ENCODE peak calls at places on chromosomes 1 and 21, in six cellular contexts. X, Z, S, T, E and Q are unnamed samples. For H3K4me1, the result is how much of the 10 kb centered on the place peaks cover.

GRCh38 chr1:59994302-59995198 is 68.0 kb upstream of the CYP2J2 start:
- DNase-seq in X (peak), Z (no peak), S (peak), T (no peak), E (no peak), Q (no peak)

GRCh38 chr21:35940074-35940927 is 120.0 kb downstream of the SETD4 start:
- DNase-seq in X (peak), Z (no peak), S (peak), T (peak), E (peak), Q (peak)

GRCh38 chr1:40313329-40313957 is 3.6 kb downstream of the COL9A2 start:
- DNase-seq in X (peak), Z (no peak), S (peak), T (no peak), E (no peak), Q (no peak)

GRCh38 chr1:22853651-22854185 is 118.9 kb downstream of the LACTBL1 start:
- DNase-seq in X (no peak), Z (no peak), S (no peak), T (no peak), E (no peak), Q (no peak)

GRCh38 chr1:147185442-147185841 is 13.2 kb upstream of the PRKAB2 start:
- DNase-seq in X (no peak), Z (no peak), S (no peak), T (no peak), E (no peak), Q (no peak)

GRCh38 chr1:235648407-235648907 is 1.1 kb downstream of the GNG4 start:
- DNase-seq in X (peak), Z (no peak), S (no peak), T (no peak), E (no peak), Q (peak)

GRCh38 chr21:34333150-34333739 is 30.6 kb upstream of the KCNE2 start:
- DNase-seq in X (no peak), Z (no peak), S (no peak), T (no peak), E (no peak), Q (no peak)

GRCh38 chr1:94646151-94646643 is 104.6 kb upstream of the F3 start:
- DNase-seq in X (peak), Z (peak), S (peak), T (peak), E (no peak), Q (no peak)

GRCh38 chr1:51878307-51878615 is 266 bp downstream of the NRDC start:
- DNase-seq in X (no peak), Z (no peak), S (no peak), T (no peak), E (no peak), Q (no peak)

GRCh38 chr1:228345201-228345930 is 61.3 kb downstream of the TRIM11 start:
- DNase-seq in X (no peak), Z (no peak), S (no peak), T (no peak), E (no peak), Q (no peak)

GRCh38 chr1:156659672-156659993 is 17.6 kb downstream of the NES start:
- DNase-seq in X (no peak), Z (no peak), S (no peak), T (no peak), E (no peak), Q (no peak)

GRCh38 chr1:233114159-233114558 is 163.7 kb downstream of the NTPCR start:
- DNase-seq in X (peak), Z (no peak), S (peak), T (peak), E (peak), Q (no peak)

GRCh38 chr1:203706444-203706843 is 58.5 kb upstream of the LAX1 start:
- DNase-seq in X (peak), Z (no peak), S (no peak), T (no peak), E (peak), Q (no peak)

GRCh38 chr1:25170439-25170838 is 61.9 kb downstream of the SYF2 start:
- DNase-seq in X (no peak), Z (no peak), S (no peak), T (no peak), E (no peak), Q (no peak)

GRCh38 chr1:38991638-38992449 is 768 bp downstream of the AKIRIN1 start:
- DNase-seq in X (peak), Z (no peak), S (peak), T (peak), E (no peak), Q (peak)

GRCh38 chr1:2385606-2386280 is 5.6 kb downstream of the MORN1 start:
- DNase-seq in X (no peak), Z (no peak), S (no peak), T (no peak), E (no peak), Q (no peak)

GRCh38 chr1:111214884-111215283 is 12.6 kb upstream of the CHI3L2 start:
- DNase-seq in X (no peak), Z (no peak), S (no peak), T (no peak), E (no peak), Q (no peak)

GRCh38 chr1:94296018-94296417 is 58.6 kb upstream of the ARHGAP29 start:
- DNase-seq in X (peak), Z (no peak), S (peak), T (peak), E (no peak), Q (no peak)

GRCh38 chr21:44088401-44088780 is 18.8 kb upstream of the PWP2 start:
- DNase-seq in X (no peak), Z (no peak), S (no peak), T (no peak), E (no peak), Q (no peak)

GRCh38 chr1:119724611-119725218 is 13.0 kb downstream of the PHGDH start:
- DNase-seq in X (no peak), Z (no peak), S (no peak), T (no peak), E (no peak), Q (no peak)

GRCh38 chr1:242890211-242890741 is 364.8 kb downstream of the CEP170 start:
- DNase-seq in X (peak), Z (no peak), S (no peak), T (peak), E (no peak), Q (no peak)

GRCh38 chr21:45261093-45261492 is 26.6 kb downstream of the POFUT2 start:
- DNase-seq in X (no peak), Z (no peak), S (no peak), T (no peak), E (no peak), Q (no peak)

GRCh38 chr1:40078512-40079333 is 18.3 kb downstream of the PPT1 start:
- DNase-seq in X (peak), Z (peak), S (peak), T (peak), E (peak), Q (peak)

GRCh38 chr1:62237950-62238374 is 43.3 kb downstream of the L1TD1 start:
- DNase-seq in X (no peak), Z (peak), S (no peak), T (no peak), E (no peak), Q (no peak)

GRCh38 chr21:36494557-36494956 is 14.6 kb upstream of the CLDN14 start:
- DNase-seq in X (no peak), Z (no peak), S (no peak), T (no peak), E (no peak), Q (no peak)

GRCh38 chr1:115507256-115507589 is 134.5 kb upstream of the VANGL1 start:
- DNase-seq in X (peak), Z (no peak), S (peak), T (peak), E (peak), Q (peak)

GRCh38 chr1:54583307-54583686 is 35.3 kb downstream of the ACOT11 start:
- DNase-seq in X (no peak), Z (no peak), S (no peak), T (no peak), E (no peak), Q (no peak)

GRCh38 chr21:31343680-31344480 is at the start of gene TIAM1:
- DNase-seq in X (peak), Z (peak), S (peak), T (peak), E (no peak), Q (peak)

GRCh38 chr1:153789478-153790148 is 14.4 kb downstream of the SLC27A3 start:
- DNase-seq in X (peak), Z (no peak), S (no peak), T (no peak), E (no peak), Q (no peak)

GRCh38 chr1:159979257-159979656 is 25.2 kb upstream of the SLAMF9 start:
- DNase-seq in X (no peak), Z (no peak), S (peak), T (no peak), E (no peak), Q (no peak)

GRCh38 chr1:71086331-71086730 is 5.5 kb upstream of the ZRANB2 start:
- DNase-seq in X (peak), Z (peak), S (peak), T (peak), E (no peak), Q (no peak)

GRCh38 chr1:192066202-192066601 is 92.1 kb upstream of the RGS18 start:
- DNase-seq in X (no peak), Z (no peak), S (no peak), T (no peak), E (peak), Q (no peak)

GRCh38 chr1:26626994-26627393 is 68.8 kb upstream of the ARID1A start:
- DNase-seq in X (peak), Z (no peak), S (peak), T (no peak), E (no peak), Q (no peak)

GRCh38 chr1:209769171-209769904 is 13.5 kb downstream of the TRAF3IP3 start:
- DNase-seq in X (peak), Z (no peak), S (peak), T (peak), E (no peak), Q (peak)

GRCh38 chr1:24275510-24275909 is 43.6 kb upstream of the GRHL3 start:
- DNase-seq in X (peak), Z (no peak), S (peak), T (peak), E (no peak), Q (no peak)

GRCh38 chr1:171995573-171995972 is 154.3 kb downstream of the DNM3 start:
- DNase-seq in X (no peak), Z (no peak), S (no peak), T (no peak), E (no peak), Q (no peak)
- H3K4me1 ChIP-seq in X (under half), Z (under half), S (under half), T (under half), E (under half), Q (under half)

GRCh38 chr1:212288614-212289013 is 3.4 kb downstream of the PPP2R5A start:
- DNase-seq in X (peak), Z (no peak), S (peak), T (peak), E (no peak), Q (no peak)
- H3K4me3 ChIP-seq in X (peak), Z (no peak), S (peak), T (peak), E (no peak), Q (no peak)

GRCh38 chr1:61078611-61079010 is 3.8 kb upstream of the NFIA start:
- DNase-seq in X (peak), Z (no peak), S (no peak), T (no peak), E (no peak), Q (no peak)

GRCh38 chr1:61080408-61081134 is 1.8 kb upstream of the NFIA start:
- DNase-seq in X (no peak), Z (no peak), S (no peak), T (no peak), E (no peak), Q (peak)

GRCh38 chr1:61081135-61081636 is 1.2 kb upstream of the NFIA start:
- DNase-seq in X (no peak), Z (peak), S (no peak), T (peak), E (no peak), Q (no peak)

GRCh38 chr1:61079276-61079897 is 3.0 kb upstream of the NFIA start:
- DNase-seq in X (peak), Z (no peak), S (no peak), T (peak), E (no peak), Q (peak)

GRCh38 chr1:61079898-61080336 is 2.4 kb upstream of the NFIA start:
- DNase-seq in X (peak), Z (peak), S (peak), T (peak), E (peak), Q (peak)
- TF ChIP-seq EZH2 in X (no peak), Z (no peak), S (no peak), T (no peak), E (no peak), Q (no peak)

GRCh38 chr1:8023995-8024313 is 2.2 kb downstream of the ERRFI1 start:
- DNase-seq in X (no peak), Z (no peak), S (no peak), T (no peak), E (no peak), Q (peak)
- H3K4me1 ChIP-seq in X (half or more), Z (under half), S (under half), T (half or more), E (half or more), Q (half or more)

GRCh38 chr1:36159614-36160387 is 3.8 kb downstream of the MAP7D1 start:
- DNase-seq in X (no peak), Z (no peak), S (no peak), T (no peak), E (no peak), Q (no peak)
- H3K4me3 ChIP-seq in X (peak), Z (no peak), S (peak), T (no peak), E (no peak), Q (no peak)

GRCh38 chr1:205569411-205570172 is 62.2 kb downstream of the ELK4 start:
- DNase-seq in X (no peak), Z (peak), S (no peak), T (peak), E (no peak), Q (no peak)
- TF ChIP-seq EZH2 in X (no peak), Z (no peak), S (peak), T (no peak), E (no peak), Q (peak)

DNA sequence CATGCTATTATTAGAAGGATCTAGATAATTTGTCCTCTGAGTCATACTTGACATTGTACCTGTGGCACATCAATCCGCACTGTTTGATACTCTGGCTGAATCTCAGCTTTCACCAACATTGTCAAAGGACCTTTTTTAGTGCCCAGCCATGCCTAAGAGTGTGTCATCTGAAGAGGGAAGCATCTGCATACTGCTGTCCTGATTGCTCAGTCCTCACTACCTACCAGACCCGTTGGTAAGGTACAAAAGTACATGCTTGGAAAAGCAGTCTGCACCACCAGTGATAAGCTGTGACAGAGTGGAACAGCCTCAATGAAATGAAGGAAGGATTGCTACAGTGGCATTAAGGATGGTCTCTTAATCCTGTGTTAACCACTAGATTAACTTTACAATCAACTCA is 17.1 kb downstream of the SYNC start:
- DNase-seq in X (no peak), Z (no peak), S (no peak), T (no peak), E (no peak), Q (no peak)
- H3K4me1 ChIP-seq in X (under half), Z (under half), S (under half), T (under half), E (under half), Q (under half)

GRCh38 chr1:44775078-44775929 is at the start of gene RPS8:
- DNase-seq in X (peak), Z (peak), S (peak), T (peak), E (peak), Q (peak)

GRCh38 chr1:44777547-44777946 is 2.2 kb downstream of the RPS8 start:
- DNase-seq in X (no peak), Z (no peak), S (no peak), T (no peak), E (no peak), Q (no peak)

GRCh38 chr1:44777969-44778635 is 2.8 kb downstream of the RPS8 start:
- DNase-seq in X (no peak), Z (no peak), S (no peak), T (peak), E (no peak), Q (no peak)

GRCh38 chr1:44775930-44776748 is 799 bp downstream of the RPS8 start:
- DNase-seq in X (peak), Z (no peak), S (peak), T (peak), E (no peak), Q (no peak)

DNA sequence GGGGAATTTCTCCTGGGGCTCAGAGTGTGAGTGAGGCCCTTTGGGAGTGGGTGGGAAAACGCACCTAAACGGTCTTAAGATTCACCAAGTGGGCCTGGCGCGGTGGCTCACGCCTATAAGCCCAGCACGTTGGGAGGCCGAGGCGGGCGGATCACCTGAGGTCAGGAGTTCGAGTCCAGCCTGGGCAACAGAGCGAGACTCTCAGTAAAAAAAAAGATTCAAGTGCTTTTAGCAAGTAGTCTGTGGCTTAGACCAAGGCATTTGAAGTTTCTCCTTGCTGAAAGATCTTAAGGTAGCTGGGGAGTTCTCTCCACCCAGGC is 1.4 kb downstream of the RPS8 start:
- DNase-seq in X (no peak), Z (no peak), S (no peak), T (no peak), E (no peak), Q (no peak)
- H3K4me3 ChIP-seq in X (peak), Z (peak), S (peak), T (peak), E (peak), Q (peak)

DNA sequence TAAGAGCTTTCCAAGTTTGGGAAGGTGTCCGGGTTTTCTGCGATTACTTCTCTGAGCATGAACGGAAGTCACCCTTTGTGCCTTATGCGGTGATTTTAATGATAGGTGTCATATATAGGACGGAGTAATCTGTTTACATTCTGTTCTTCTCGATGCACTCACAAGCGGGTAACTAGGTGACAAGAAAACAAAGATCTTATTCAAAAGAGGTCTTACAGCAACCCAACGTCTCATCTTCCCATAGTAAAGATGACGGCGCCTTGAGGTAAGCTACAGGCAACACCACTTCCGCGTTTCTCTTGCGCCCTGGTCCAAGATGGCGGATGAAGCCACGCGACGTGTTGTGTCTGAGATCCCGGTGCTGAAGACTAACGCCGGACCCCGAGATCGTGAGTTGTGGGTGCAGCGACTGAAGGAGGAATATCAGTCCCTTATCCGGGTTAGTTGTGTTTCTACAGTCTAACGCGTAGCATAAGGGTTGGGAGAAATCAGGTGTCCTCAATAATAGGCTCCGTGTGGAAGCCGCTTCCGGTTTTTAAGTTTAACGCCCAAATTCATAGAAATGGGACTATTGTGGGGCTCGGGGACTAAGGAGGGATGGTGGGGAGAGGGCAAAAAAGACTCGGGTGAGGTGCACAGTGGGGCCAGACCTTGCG is at the start of gene UFC1:
- DNase-seq in X (peak), Z (peak), S (peak), T (peak), E (peak), Q (peak)
- TF ChIP-seq EZH2 in X (no peak), Z (no peak), S (no peak), T (no peak), E (no peak), Q (no peak)

DNA sequence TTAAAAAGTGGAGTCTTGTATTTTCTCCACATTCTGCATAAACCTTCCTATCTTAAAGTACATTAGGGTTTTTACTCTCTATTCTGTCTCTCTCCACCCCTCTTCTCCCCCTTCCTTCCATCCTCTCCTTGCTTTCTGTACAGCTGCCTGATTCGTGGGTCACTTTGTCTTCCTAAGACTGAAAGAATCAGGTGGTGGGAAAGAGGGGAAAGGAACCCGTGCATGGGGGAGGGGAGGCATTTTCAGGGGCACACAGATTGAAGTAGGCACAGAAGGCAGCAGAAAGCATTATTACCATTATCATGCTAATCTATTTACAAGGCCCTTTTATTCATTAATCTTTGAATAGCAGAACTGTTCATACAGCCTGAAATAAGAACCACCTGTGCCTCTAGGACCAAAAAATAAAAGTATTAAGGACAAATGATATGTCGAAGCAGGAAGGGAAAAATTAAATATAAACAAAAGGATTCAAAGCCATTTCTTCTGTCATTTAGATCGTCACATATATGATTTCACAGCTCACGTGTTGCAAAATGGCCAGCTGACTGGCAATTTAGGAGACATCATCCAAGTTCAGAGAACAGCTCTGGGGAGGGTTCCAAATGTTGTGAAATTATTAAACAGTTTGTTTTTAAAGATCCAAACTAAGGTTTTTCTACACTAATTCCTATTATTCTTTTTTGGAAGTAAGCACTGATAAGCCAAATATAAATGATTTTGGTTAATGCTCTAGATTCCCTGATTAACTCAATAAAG is 154.6 kb downstream of the PBX1 start:
- DNase-seq in X (peak), Z (no peak), S (peak), T (no peak), E (no peak), Q (no peak)
- H3K4me1 ChIP-seq in X (half or more), Z (under half), S (under half), T (under half), E (under half), Q (under half)